ENCODE peak calls at places on chromosomes 2 and 18, in seven cellular contexts. One of them, this sample, is unnamed.

GRCh38 chr18:49601211-49601610 is 39.4 kb downstream of the LIPG start:
- DNase-seq in RCC 7860: no peak
- DNase-seq in left kidney: no peak
- DNase-seq in LoVo: no peak
- DNase-seq in GOT3: no peak
- DNase-seq in germinal center: no peak
- DNase-seq in NCI-H510A treated with DMSO at 0.1 percent for 48 hours: no peak
- DNase-seq in this sample: no peak

GRCh38 chr2:196590286-196590685 is 49.2 kb upstream of the CCDC150 start:
- DNase-seq in RCC 7860: no peak
- DNase-seq in left kidney: no peak
- DNase-seq in LoVo: no peak
- DNase-seq in GOT3: no peak
- DNase-seq in germinal center: no peak
- DNase-seq in NCI-H510A treated with DMSO at 0.1 percent for 48 hours: peak; percentile 50
- DNase-seq in this sample: peak; percentile 64

GRCh38 chr2:122980672-122981071 is 1044.4 kb upstream of the CNTNAP5 start:
- DNase-seq in RCC 7860: no peak
- DNase-seq in left kidney: no peak
- DNase-seq in LoVo: no peak
- DNase-seq in GOT3: no peak
- DNase-seq in germinal center: no peak
- DNase-seq in NCI-H510A treated with DMSO at 0.1 percent for 48 hours: no peak
- DNase-seq in this sample: peak; percentile 73

GRCh38 chr2:62604336-62604735 is 98.3 kb upstream of the TMEM17 start:
- DNase-seq in RCC 7860: peak; percentile 22
- DNase-seq in left kidney: no peak
- DNase-seq in LoVo: no peak
- DNase-seq in GOT3: no peak
- DNase-seq in germinal center: no peak
- DNase-seq in NCI-H510A treated with DMSO at 0.1 percent for 48 hours: no peak
- DNase-seq in this sample: no peak

GRCh38 chr18:27871731-27872130 is 305.2 kb downstream of the CDH2 start:
- DNase-seq in RCC 7860: no peak
- DNase-seq in left kidney: peak; percentile 6
- DNase-seq in LoVo: no peak
- DNase-seq in GOT3: no peak
- DNase-seq in germinal center: no peak
- DNase-seq in NCI-H510A treated with DMSO at 0.1 percent for 48 hours: peak; percentile 94
- DNase-seq in this sample: peak; percentile 91

GRCh38 chr2:204544961-204545860 is at the start of gene PARD3B:
- DNase-seq in RCC 7860: peak; percentile 33
- DNase-seq in left kidney: peak; percentile 91
- DNase-seq in LoVo: peak; percentile 74
- DNase-seq in GOT3: peak; percentile 44
- DNase-seq in germinal center: peak; percentile 19
- DNase-seq in NCI-H510A treated with DMSO at 0.1 percent for 48 hours: peak; percentile 61
- DNase-seq in this sample: peak; percentile 71

GRCh38 chr2:150212722-150213171 is 274.7 kb downstream of the RND3 start:
- DNase-seq in RCC 7860: no peak
- DNase-seq in left kidney: peak; percentile 26
- DNase-seq in LoVo: no peak
- DNase-seq in GOT3: no peak
- DNase-seq in germinal center: no peak
- DNase-seq in NCI-H510A treated with DMSO at 0.1 percent for 48 hours: peak; percentile 2
- DNase-seq in this sample: peak; percentile 33

GRCh38 chr2:5121677-5122076 is 570.5 kb upstream of the SOX11 start:
- DNase-seq in RCC 7860: no peak
- DNase-seq in left kidney: peak; percentile 78
- DNase-seq in LoVo: no peak
- DNase-seq in GOT3: no peak
- DNase-seq in germinal center: no peak
- DNase-seq in NCI-H510A treated with DMSO at 0.1 percent for 48 hours: no peak
- DNase-seq in this sample: no peak

GRCh38 chr2:33302348-33302747 is 174.1 kb upstream of the RASGRP3 start:
- DNase-seq in RCC 7860: no peak
- DNase-seq in left kidney: no peak
- DNase-seq in LoVo: no peak
- DNase-seq in GOT3: no peak
- DNase-seq in germinal center: no peak
- DNase-seq in NCI-H510A treated with DMSO at 0.1 percent for 48 hours: no peak
- DNase-seq in this sample: no peak

GRCh38 chr2:151946856-151947523 is 118.8 kb upstream of the ARL5A start:
- DNase-seq in RCC 7860: no peak
- DNase-seq in left kidney: peak; percentile 90
- DNase-seq in LoVo: no peak
- DNase-seq in GOT3: no peak
- DNase-seq in germinal center: peak; percentile 74
- DNase-seq in NCI-H510A treated with DMSO at 0.1 percent for 48 hours: no peak
- DNase-seq in this sample: peak; percentile 35

GRCh38 chr2:200624660-200625059 is 38.8 kb downstream of the AOX1 start:
- DNase-seq in RCC 7860: no peak
- DNase-seq in left kidney: no peak
- DNase-seq in LoVo: no peak
- DNase-seq in GOT3: no peak
- DNase-seq in germinal center: no peak
- DNase-seq in NCI-H510A treated with DMSO at 0.1 percent for 48 hours: no peak
- DNase-seq in this sample: no peak

GRCh38 chr2:109148347-109148746 is 19.3 kb downstream of the SH3RF3 start:
- DNase-seq in RCC 7860: no peak
- DNase-seq in left kidney: no peak
- DNase-seq in LoVo: no peak
- DNase-seq in GOT3: no peak
- DNase-seq in germinal center: no peak
- DNase-seq in NCI-H510A treated with DMSO at 0.1 percent for 48 hours: no peak
- DNase-seq in this sample: no peak

GRCh38 chr2:21018290-21018689 is 25.6 kb downstream of the APOB start:
- DNase-seq in RCC 7860: no peak
- DNase-seq in left kidney: no peak
- DNase-seq in LoVo: no peak
- DNase-seq in GOT3: no peak
- DNase-seq in germinal center: no peak
- DNase-seq in NCI-H510A treated with DMSO at 0.1 percent for 48 hours: no peak
- DNase-seq in this sample: no peak

GRCh38 chr2:28390857-28391563 is 1.6 kb upstream of the FOSL2 start:
- DNase-seq in RCC 7860: no peak
- DNase-seq in left kidney: peak; percentile 80
- DNase-seq in LoVo: peak; percentile 68
- DNase-seq in GOT3: peak; percentile 54
- DNase-seq in germinal center: peak; percentile 17
- DNase-seq in NCI-H510A treated with DMSO at 0.1 percent for 48 hours: peak; percentile 52
- DNase-seq in this sample: peak; percentile 71

GRCh38 chr18:13451661-13452447 is 233.3 kb downstream of the LDLRAD4 start:
- DNase-seq in RCC 7860: no peak
- DNase-seq in left kidney: no peak
- DNase-seq in LoVo: no peak
- DNase-seq in GOT3: no peak
- DNase-seq in germinal center: no peak
- DNase-seq in NCI-H510A treated with DMSO at 0.1 percent for 48 hours: no peak
- DNase-seq in this sample: no peak

GRCh38 chr18:41378628-41379027 is 576.4 kb upstream of the PIK3C3 start:
- DNase-seq in RCC 7860: no peak
- DNase-seq in left kidney: peak; percentile 63
- DNase-seq in LoVo: no peak
- DNase-seq in GOT3: no peak
- DNase-seq in germinal center: no peak
- DNase-seq in NCI-H510A treated with DMSO at 0.1 percent for 48 hours: peak; percentile 23
- DNase-seq in this sample: peak; percentile 63

GRCh38 chr2:8225798-8226197 is 456.1 kb upstream of the ID2 start:
- DNase-seq in RCC 7860: no peak
- DNase-seq in left kidney: no peak
- DNase-seq in LoVo: no peak
- DNase-seq in GOT3: no peak
- DNase-seq in germinal center: no peak
- DNase-seq in NCI-H510A treated with DMSO at 0.1 percent for 48 hours: no peak
- DNase-seq in this sample: no peak

GRCh38 chr2:169979025-169979424 is 151.8 kb downstream of the UBR3 start:
- DNase-seq in RCC 7860: no peak
- DNase-seq in left kidney: no peak
- DNase-seq in LoVo: no peak
- DNase-seq in GOT3: no peak
- DNase-seq in germinal center: no peak
- DNase-seq in NCI-H510A treated with DMSO at 0.1 percent for 48 hours: no peak
- DNase-seq in this sample: no peak

GRCh38 chr2:99695121-99695773 is 205.4 kb upstream of the REV1 start:
- DNase-seq in RCC 7860: no peak
- DNase-seq in left kidney: no peak
- DNase-seq in LoVo: no peak
- DNase-seq in GOT3: no peak
- DNase-seq in germinal center: no peak
- DNase-seq in NCI-H510A treated with DMSO at 0.1 percent for 48 hours: no peak
- DNase-seq in this sample: no peak

GRCh38 chr2:29262681-29263260 is 147.6 kb downstream of the CLIP4 start:
- DNase-seq in RCC 7860: no peak
- DNase-seq in left kidney: peak; percentile 63
- DNase-seq in LoVo: no peak
- DNase-seq in GOT3: no peak
- DNase-seq in germinal center: no peak
- DNase-seq in NCI-H510A treated with DMSO at 0.1 percent for 48 hours: peak; percentile 5
- DNase-seq in this sample: peak; percentile 97

GRCh38 chr2:86078801-86079545 is 26.7 kb downstream of the POLR1A start:
- DNase-seq in RCC 7860: no peak
- DNase-seq in left kidney: peak; percentile 49
- DNase-seq in LoVo: no peak
- DNase-seq in GOT3: no peak
- DNase-seq in germinal center: no peak
- DNase-seq in NCI-H510A treated with DMSO at 0.1 percent for 48 hours: peak; percentile 39
- DNase-seq in this sample: peak; percentile 31

GRCh38 chr18:21145371-21145770 is 33.8 kb upstream of the ROCK1 start:
- DNase-seq in RCC 7860: no peak
- DNase-seq in left kidney: no peak
- DNase-seq in LoVo: no peak
- DNase-seq in GOT3: no peak
- DNase-seq in germinal center: no peak
- DNase-seq in NCI-H510A treated with DMSO at 0.1 percent for 48 hours: no peak
- DNase-seq in this sample: no peak

GRCh38 chr2:207290833-207291232 is 125.1 kb upstream of the KLF7 start:
- DNase-seq in RCC 7860: no peak
- DNase-seq in left kidney: no peak
- DNase-seq in LoVo: no peak
- DNase-seq in GOT3: no peak
- DNase-seq in germinal center: no peak
- DNase-seq in NCI-H510A treated with DMSO at 0.1 percent for 48 hours: no peak
- DNase-seq in this sample: no peak

GRCh38 chr18:48622911-48623431 is 84.1 kb downstream of the CTIF start:
- DNase-seq in RCC 7860: no peak
- DNase-seq in left kidney: peak; percentile 65
- DNase-seq in LoVo: no peak
- DNase-seq in GOT3: no peak
- DNase-seq in germinal center: peak; percentile 60
- DNase-seq in NCI-H510A treated with DMSO at 0.1 percent for 48 hours: no peak
- DNase-seq in this sample: no peak

GRCh38 chr2:169146220-169146619 is 76.9 kb downstream of the DHRS9 start:
- DNase-seq in RCC 7860: no peak
- DNase-seq in left kidney: no peak
- DNase-seq in LoVo: no peak
- DNase-seq in GOT3: no peak
- DNase-seq in germinal center: no peak
- DNase-seq in NCI-H510A treated with DMSO at 0.1 percent for 48 hours: no peak
- DNase-seq in this sample: no peak

GRCh38 chr18:62372156-62372555 is 47.0 kb downstream of the TNFRSF11A start:
- DNase-seq in RCC 7860: no peak
- DNase-seq in left kidney: no peak
- DNase-seq in LoVo: no peak
- DNase-seq in GOT3: no peak
- DNase-seq in germinal center: peak; percentile 63
- DNase-seq in NCI-H510A treated with DMSO at 0.1 percent for 48 hours: peak; percentile 22
- DNase-seq in this sample: peak; percentile 96

GRCh38 chr18:22223263-22223960 is 54.0 kb downstream of the GATA6 start:
- DNase-seq in RCC 7860: peak; percentile 83
- DNase-seq in left kidney: peak; percentile 25
- DNase-seq in LoVo: peak; percentile 97
- DNase-seq in GOT3: peak; percentile 11
- DNase-seq in germinal center: no peak
- DNase-seq in NCI-H510A treated with DMSO at 0.1 percent for 48 hours: no peak
- DNase-seq in this sample: peak; percentile 37

GRCh38 chr2:16643099-16643498 is 22.5 kb downstream of the CYRIA start:
- DNase-seq in RCC 7860: peak; percentile 45
- DNase-seq in left kidney: no peak
- DNase-seq in LoVo: no peak
- DNase-seq in GOT3: no peak
- DNase-seq in germinal center: no peak
- DNase-seq in NCI-H510A treated with DMSO at 0.1 percent for 48 hours: no peak
- DNase-seq in this sample: no peak

GRCh38 chr18:74040459-74041332 is 106.9 kb downstream of the FBXO15 start:
- DNase-seq in RCC 7860: no peak
- DNase-seq in left kidney: peak; percentile 32
- DNase-seq in LoVo: peak; percentile 8
- DNase-seq in GOT3: no peak
- DNase-seq in germinal center: peak; percentile 59
- DNase-seq in NCI-H510A treated with DMSO at 0.1 percent for 48 hours: no peak
- DNase-seq in this sample: peak; percentile 84

GRCh38 chr2:174970092-174970491 is 35.1 kb downstream of the CHN1 start:
- DNase-seq in RCC 7860: no peak
- DNase-seq in left kidney: no peak
- DNase-seq in LoVo: no peak
- DNase-seq in GOT3: no peak
- DNase-seq in germinal center: no peak
- DNase-seq in NCI-H510A treated with DMSO at 0.1 percent for 48 hours: no peak
- DNase-seq in this sample: peak; percentile 4

GRCh38 chr18:41645600-41646360 is 309.3 kb upstream of the PIK3C3 start:
- DNase-seq in RCC 7860: no peak
- DNase-seq in left kidney: no peak
- DNase-seq in LoVo: no peak
- DNase-seq in GOT3: no peak
- DNase-seq in germinal center: no peak
- DNase-seq in NCI-H510A treated with DMSO at 0.1 percent for 48 hours: peak; percentile 73
- DNase-seq in this sample: peak; percentile 91

GRCh38 chr2:101296314-101296809 is 12.1 kb downstream of the RNF149 start:
- DNase-seq in RCC 7860: no peak
- DNase-seq in left kidney: no peak
- DNase-seq in LoVo: no peak
- DNase-seq in GOT3: no peak
- DNase-seq in germinal center: no peak
- DNase-seq in NCI-H510A treated with DMSO at 0.1 percent for 48 hours: no peak
- DNase-seq in this sample: no peak

GRCh38 chr2:165927353-165927752 is 26.2 kb downstream of the TTC21B start:
- DNase-seq in RCC 7860: no peak
- DNase-seq in left kidney: no peak
- DNase-seq in LoVo: no peak
- DNase-seq in GOT3: no peak
- DNase-seq in germinal center: no peak
- DNase-seq in NCI-H510A treated with DMSO at 0.1 percent for 48 hours: no peak
- DNase-seq in this sample: no peak

GRCh38 chr18:5066380-5066977 is 130.6 kb downstream of the AKAIN1 start:
- DNase-seq in RCC 7860: no peak
- DNase-seq in left kidney: no peak
- DNase-seq in LoVo: no peak
- DNase-seq in GOT3: no peak
- DNase-seq in germinal center: peak; percentile 18
- DNase-seq in NCI-H510A treated with DMSO at 0.1 percent for 48 hours: peak; percentile 5
- DNase-seq in this sample: peak; percentile 67

GRCh38 chr2:75608684-75609333 is 37.8 kb upstream of the MRPL19 start:
- DNase-seq in RCC 7860: peak; percentile 62
- DNase-seq in left kidney: peak; percentile 88
- DNase-seq in LoVo: peak; percentile 66
- DNase-seq in GOT3: peak; percentile 14
- DNase-seq in germinal center: peak; percentile 65
- DNase-seq in NCI-H510A treated with DMSO at 0.1 percent for 48 hours: peak; percentile 66
- DNase-seq in this sample: peak; percentile 73

This sample was measured in NCI-H69.